ENCODE peak calls at places on chromosome 1, in ten cellular contexts. K, W, O, E, R, L, Q, D, S and Z are unnamed samples. For H3K36me3, the result is how much of the 10 kb centered on the place peaks cover.

GRCh38 chr1:169271094-169271493 is 96.5 kb downstream of the NME7 start:
- DNase-seq in S (no peak), Q (no peak), D (no peak), W (no peak), L (peak), K (no peak), O (no peak), R (no peak), E (no peak), Z (no peak)

GRCh38 chr1:47388548-47389238 is 27.4 kb upstream of the FOXE3 start:
- DNase-seq in L (peak), E (peak), D (peak), K (peak), Q (peak), S (peak), R (no peak), O (peak), W (peak), Z (peak)

GRCh38 chr1:97730271-97730670 is 190.6 kb downstream of the DPYD start:
- DNase-seq in O (no peak), W (no peak), S (no peak), K (no peak), Q (peak), E (no peak), L (no peak), R (no peak), D (no peak), Z (no peak)

GRCh38 chr1:110262296-110262695 is 52.2 kb downstream of the KCNC4 start:
- DNase-seq in E (no peak), K (no peak), D (no peak), Q (no peak), L (no peak), R (no peak), O (no peak), W (no peak), S (no peak), Z (no peak)

GRCh38 chr1:956636-957035 is 2.4 kb downstream of the NOC2L start:
- DNase-seq in S (no peak), O (no peak), D (no peak), L (no peak), R (no peak), K (no peak), W (no peak), Q (no peak), E (no peak), Z (no peak)

GRCh38 chr1:55640708-55641473 is 425.7 kb upstream of the USP24 start:
- DNase-seq in R (peak), W (peak), S (no peak), K (peak), O (no peak), E (peak), L (peak), Q (peak), D (peak), Z (peak)

GRCh38 chr1:239388578-239388977 is 2.2 kb downstream of the CHRM3 start:
- DNase-seq in Q (no peak), O (no peak), S (no peak), R (no peak), K (peak), W (no peak), D (no peak), L (no peak), E (no peak), Z (no peak)

GRCh38 chr1:171680339-171680738 is 27.9 kb upstream of the MYOC start:
- DNase-seq in R (no peak), K (no peak), O (no peak), E (no peak), S (no peak), Q (no peak), W (no peak), L (no peak), D (no peak), Z (no peak)

GRCh38 chr1:147794570-147794969 is 34.2 kb upstream of the GJA5 start:
- DNase-seq in W (no peak), O (no peak), Q (peak), S (no peak), R (no peak), D (no peak), E (no peak), K (no peak), L (no peak), Z (no peak)

GRCh38 chr1:149977345-149977744 is 33.2 kb downstream of the OTUD7B start:
- DNase-seq in R (no peak), Q (no peak), O (no peak), K (no peak), E (no peak), W (no peak), S (no peak), L (no peak), D (no peak), Z (no peak)

GRCh38 chr1:86733340-86733739 is 29.0 kb downstream of the SH3GLB1 start:
- DNase-seq in D (no peak), Q (no peak), O (no peak), L (no peak), K (no peak), R (no peak), S (no peak), W (no peak), E (no peak), Z (no peak)

GRCh38 chr1:236494586-236495207 is 29.1 kb upstream of the LGALS8 start:
- DNase-seq in R (no peak), D (no peak), K (no peak), E (no peak), S (no peak), L (no peak), O (no peak), Q (no peak), W (no peak), Z (no peak)

GRCh38 chr1:236534164-236534651 is 10.4 kb downstream of the LGALS8 start:
- DNase-seq in D (no peak), K (no peak), S (no peak), O (no peak), Q (no peak), W (no peak), L (no peak), E (no peak), R (no peak), Z (no peak)

GRCh38 chr1:154998201-154998780 is 4.3 kb upstream of the ZBTB7B start:
- DNase-seq in O (no peak), S (no peak), R (peak), K (no peak), E (no peak), Q (no peak), W (no peak), D (no peak), L (no peak), Z (peak)

GRCh38 chr1:229381234-229381633 is 38.4 kb upstream of the CCSAP start:
- DNase-seq in L (no peak), Q (no peak), E (no peak), R (no peak), O (no peak), W (no peak), K (no peak), S (peak), D (no peak), Z (no peak)

GRCh38 chr1:92291372-92291999 is 7.3 kb downstream of the GLMN start:
- DNase-seq in E (no peak), K (peak), S (no peak), R (no peak), D (peak), O (no peak), W (no peak), L (peak), Q (no peak), Z (no peak)

DNA sequence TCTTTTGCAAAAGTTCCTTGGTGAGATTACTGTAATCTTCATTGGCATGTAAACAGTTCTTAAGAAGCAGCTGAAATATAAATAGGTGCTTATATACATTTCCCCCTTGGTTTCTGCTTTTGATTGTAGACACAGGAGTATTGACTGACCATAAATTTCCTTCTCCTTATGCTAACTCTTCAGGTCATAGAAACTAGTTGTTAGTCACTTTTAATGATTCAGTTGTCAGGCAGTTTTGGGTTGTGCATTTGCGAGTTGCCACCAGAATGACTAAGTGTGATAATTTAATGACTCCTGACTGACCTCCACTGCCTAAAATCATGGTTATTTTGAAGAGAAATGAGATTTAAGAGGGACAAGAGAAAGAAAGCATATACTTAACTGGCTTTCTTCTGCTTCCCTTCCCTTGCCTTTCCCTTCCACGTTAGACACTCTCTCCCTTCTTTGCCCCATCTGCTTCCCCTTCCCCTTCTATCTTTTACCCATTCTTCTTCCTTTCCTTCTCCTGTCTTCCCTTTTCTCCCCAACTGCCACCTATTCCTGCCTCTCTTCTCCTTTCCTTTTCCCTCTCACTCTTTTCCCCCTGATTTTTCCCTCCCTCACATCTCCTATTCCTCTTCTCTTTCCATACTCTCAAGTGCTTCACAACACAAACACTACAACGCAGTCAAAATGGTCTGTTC is 12.3 kb downstream of the ZMPSTE24 start:
- DNase-seq in D (no peak), L (no peak), R (no peak), W (no peak), O (no peak), S (no peak), E (no peak), Q (no peak), K (no peak), Z (no peak)
- H3K36me3 ChIP-seq in D (under half), L (half or more), R (half or more), W (under half), O (under half), S (under half), E (under half), Q (half or more), K (under half), Z (under half)

GRCh38 chr1:178881950-178882349 is 11.1 kb upstream of the ANGPTL1 start:
- DNase-seq in W (no peak), Q (no peak), D (no peak), O (no peak), R (no peak), L (no peak), K (no peak), S (no peak), E (no peak), Z (no peak)
- TF ChIP-seq POLR2A in W (no peak), Q (no peak), D (no peak), O (no peak), R (no peak), L (no peak), K (no peak), S (no peak), E (no peak), Z (no peak)

DNA sequence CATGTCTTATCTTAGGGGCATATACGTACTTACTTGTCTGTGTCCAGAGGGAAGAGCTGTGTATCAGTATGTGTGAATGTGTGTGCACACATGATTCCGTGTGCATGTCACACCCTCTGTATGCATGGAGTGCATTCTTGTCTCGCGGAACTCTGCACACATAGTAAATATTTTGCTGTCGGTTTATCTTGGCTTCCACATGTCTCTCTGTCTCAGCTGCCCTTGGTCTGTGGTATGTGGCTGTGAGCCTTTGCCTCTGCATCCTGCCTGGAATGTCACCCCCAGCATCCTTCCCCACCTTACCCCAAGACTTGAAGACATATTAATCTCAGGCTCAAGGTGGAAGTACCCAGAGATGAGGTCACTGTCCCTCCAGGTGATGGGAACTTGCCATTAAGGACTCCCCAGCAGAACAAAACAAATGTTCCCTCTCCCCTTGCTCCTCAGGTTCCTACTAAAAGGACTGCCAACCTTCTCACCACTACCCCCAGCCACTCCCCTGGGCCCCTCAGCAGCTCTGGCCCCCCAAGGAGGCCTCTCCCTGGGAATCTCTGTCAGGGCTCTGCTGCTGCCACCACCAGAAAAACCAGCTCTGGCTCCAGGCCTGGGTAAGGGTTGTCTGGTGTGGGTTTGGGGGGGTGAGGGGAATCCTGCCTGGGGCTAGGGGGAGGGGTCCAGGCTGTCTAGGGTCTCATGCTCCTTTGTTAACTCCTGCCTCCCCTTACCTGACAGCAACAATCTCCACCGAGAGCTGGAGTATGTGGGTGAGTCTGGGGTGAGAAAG is 5.0 kb downstream of the NECTIN4 start:
- DNase-seq in E (no peak), D (peak), L (no peak), K (no peak), Q (no peak), R (no peak), W (no peak), O (no peak), S (no peak), Z (no peak)
- H3K27ac ChIP-seq in E (peak), D (peak), L (no peak), K (peak), Q (no peak), R (no peak), W (peak), O (peak), S (no peak), Z (no peak)

GRCh38 chr1:2160691-2161320 is 33.8 kb downstream of the FAAP20 start:
- DNase-seq in R (no peak), D (no peak), E (no peak), W (no peak), K (no peak), L (no peak), S (no peak), Q (no peak), O (no peak), Z (no peak)
- H3K36me3 ChIP-seq in R (half or more), D (under half), E (under half), W (under half), K (under half), L (under half), S (under half), Q (under half), O (under half), Z (under half)